ENCODE peak calls at places on chromosomes 1 and 21, in four cellular contexts. One of them, this sample, is unnamed.
A peak's percentile ranks its signal among the peaks of the same experiment; 100 is the strongest.

GRCh38 chr1:115105836-115106235 is 16.5 kb upstream of the TSPAN2 start:
- DNase-seq in PC-3: no peak
- DNase-seq in GM23338: no peak
- DNase-seq in HCT116: no peak
- DNase-seq in this sample: no peak

GRCh38 chr1:41574842-41575241 is 90.4 kb upstream of the EDN2 start:
- DNase-seq in PC-3: no peak
- DNase-seq in GM23338: no peak
- DNase-seq in HCT116: no peak
- DNase-seq in this sample: no peak

GRCh38 chr1:240987928-240988327 is 369.1 kb downstream of the RGS7 start:
- DNase-seq in PC-3: peak; percentile 87
- DNase-seq in GM23338: no peak
- DNase-seq in HCT116: no peak
- DNase-seq in this sample: no peak

GRCh38 chr1:50369830-50370229 is 53.4 kb downstream of the DMRTA2 start:
- DNase-seq in PC-3: no peak
- DNase-seq in GM23338: peak; percentile 63
- DNase-seq in HCT116: no peak
- DNase-seq in this sample: no peak

GRCh38 chr1:36731226-36732037 is 248.7 kb upstream of the CSF3R start:
- DNase-seq in PC-3: no peak
- DNase-seq in GM23338: peak; percentile 32
- DNase-seq in HCT116: no peak
- DNase-seq in this sample: no peak

GRCh38 chr1:50108497-50109073 is at the start of gene ELAVL4:
- DNase-seq in PC-3: no peak
- DNase-seq in GM23338: peak; percentile 55
- DNase-seq in HCT116: no peak
- DNase-seq in this sample: no peak

GRCh38 chr1:35763211-35763610 is 6.6 kb downstream of the CLSPN start:
- DNase-seq in PC-3: no peak
- DNase-seq in GM23338: no peak
- DNase-seq in HCT116: no peak
- DNase-seq in this sample: no peak

GRCh38 chr1:157088607-157089006 is 11.0 kb downstream of the ETV3L start:
- DNase-seq in PC-3: peak; percentile 25
- DNase-seq in GM23338: no peak
- DNase-seq in HCT116: no peak
- DNase-seq in this sample: no peak

GRCh38 chr1:27528701-27529637 is 39.0 kb upstream of the WASF2 start:
- DNase-seq in PC-3: no peak
- DNase-seq in GM23338: peak; percentile 52
- DNase-seq in HCT116: no peak
- DNase-seq in this sample: peak; percentile 85

GRCh38 chr1:98371767-98372166 is 289.8 kb upstream of the SNX7 start:
- DNase-seq in PC-3: no peak
- DNase-seq in GM23338: no peak
- DNase-seq in HCT116: no peak
- DNase-seq in this sample: no peak

GRCh38 chr1:14421977-14422609 is 176.4 kb upstream of the KAZN start:
- DNase-seq in PC-3: no peak
- DNase-seq in GM23338: no peak
- DNase-seq in HCT116: no peak
- DNase-seq in this sample: no peak

GRCh38 chr1:219460561-219461511 is 152.1 kb downstream of the ZC3H11B start:
- DNase-seq in PC-3: no peak
- DNase-seq in GM23338: no peak
- DNase-seq in HCT116: no peak
- DNase-seq in this sample: peak; percentile 76

GRCh38 chr21:38910390-38911008 is 104.8 kb downstream of the ETS2 start:
- DNase-seq in PC-3: peak; percentile 82
- DNase-seq in GM23338: no peak
- DNase-seq in HCT116: peak; percentile 74
- DNase-seq in this sample: no peak

GRCh38 chr21:45318146-45318555 is 30.5 kb upstream of the POFUT2 start:
- DNase-seq in PC-3: no peak
- DNase-seq in GM23338: no peak
- DNase-seq in HCT116: no peak
- DNase-seq in this sample: no peak

GRCh38 chr1:38567401-38567800 is 292.2 kb downstream of the RRAGC start:
- DNase-seq in PC-3: no peak
- DNase-seq in GM23338: no peak
- DNase-seq in HCT116: no peak
- DNase-seq in this sample: no peak

GRCh38 chr1:87154351-87154750 is 174.3 kb upstream of the LMO4 start:
- DNase-seq in PC-3: no peak
- DNase-seq in GM23338: no peak
- DNase-seq in HCT116: no peak
- DNase-seq in this sample: no peak

GRCh38 chr1:75967719-75968118 is 35.5 kb upstream of the ASB17 start:
- DNase-seq in PC-3: peak; percentile 15
- DNase-seq in GM23338: no peak
- DNase-seq in HCT116: no peak
- DNase-seq in this sample: no peak

GRCh38 chr1:207336559-207337467 is 15.3 kb downstream of the CD55 start:
- DNase-seq in PC-3: peak; percentile 97
- DNase-seq in GM23338: no peak
- DNase-seq in HCT116: no peak
- DNase-seq in this sample: no peak

GRCh38 chr1:68620575-68620974 is 123.7 kb upstream of the DEPDC1 start:
- DNase-seq in PC-3: no peak
- DNase-seq in GM23338: no peak
- DNase-seq in HCT116: no peak
- DNase-seq in this sample: no peak

GRCh38 chr21:16797530-16797929 is 715.3 kb upstream of the CXADR start:
- DNase-seq in PC-3: no peak
- DNase-seq in GM23338: no peak
- DNase-seq in HCT116: no peak
- DNase-seq in this sample: no peak

GRCh38 chr1:211822677-211823426 is 7.7 kb downstream of the LPGAT1 start:
- DNase-seq in PC-3: no peak
- DNase-seq in GM23338: no peak
- DNase-seq in HCT116: no peak
- DNase-seq in this sample: no peak

GRCh38 chr1:226001852-226002666 is 2.9 kb upstream of the SDE2 start:
- DNase-seq in PC-3: peak; percentile 26
- DNase-seq in GM23338: no peak
- DNase-seq in HCT116: no peak
- DNase-seq in this sample: peak; percentile 81

DNA sequence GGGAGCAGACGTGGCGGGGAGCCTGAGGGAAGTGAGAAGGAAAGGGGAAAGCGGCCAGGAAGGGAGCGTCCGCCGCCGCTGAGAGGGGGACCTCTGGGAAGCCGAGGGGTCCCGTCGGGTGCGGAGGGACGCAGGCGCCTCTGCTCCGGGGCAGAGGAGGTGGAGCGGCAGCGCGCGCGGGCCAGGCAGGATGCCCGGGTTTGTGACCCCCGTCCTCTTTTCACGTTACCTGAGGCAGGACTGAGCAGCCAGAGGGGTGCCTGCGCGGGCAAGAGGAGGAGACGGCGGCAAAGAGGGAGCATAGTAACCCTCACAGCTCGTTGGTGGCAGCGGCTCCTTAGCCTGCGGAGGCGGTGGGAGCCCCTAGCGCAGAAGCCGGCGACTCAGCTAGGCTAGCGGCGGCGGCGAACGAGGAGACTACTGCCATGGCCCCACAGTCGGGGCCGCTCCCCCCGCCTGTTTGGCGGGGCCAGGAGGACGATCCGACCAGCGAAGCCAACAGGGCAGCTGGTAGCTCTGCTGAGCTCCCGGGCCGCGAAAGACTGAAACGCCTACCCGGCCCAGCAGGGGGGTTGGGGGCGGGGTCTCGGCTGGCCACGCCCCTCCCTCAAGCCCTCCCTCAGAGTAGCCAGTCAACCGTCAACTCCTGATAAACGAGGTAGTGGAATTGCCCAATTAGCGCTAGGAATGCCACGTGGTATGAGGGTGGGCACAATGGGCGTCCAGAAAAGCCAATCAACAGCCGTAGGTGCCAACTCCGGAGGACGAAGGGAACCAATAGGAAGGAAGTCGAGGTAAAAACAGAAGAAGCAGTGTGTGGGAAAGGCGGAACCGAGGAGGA is at the start of gene TESK2:
- DNase-seq in PC-3: peak; percentile 100
- DNase-seq in GM23338: peak; percentile 100
- DNase-seq in HCT116: peak; percentile 100
- DNase-seq in this sample: peak; percentile 98
- TF ChIP-seq EZH2 in PC-3: no peak
- TF ChIP-seq EZH2 in GM23338: no peak
- TF ChIP-seq EZH2 in HCT116: no peak
- TF ChIP-seq EZH2 in this sample: no peak

DNA sequence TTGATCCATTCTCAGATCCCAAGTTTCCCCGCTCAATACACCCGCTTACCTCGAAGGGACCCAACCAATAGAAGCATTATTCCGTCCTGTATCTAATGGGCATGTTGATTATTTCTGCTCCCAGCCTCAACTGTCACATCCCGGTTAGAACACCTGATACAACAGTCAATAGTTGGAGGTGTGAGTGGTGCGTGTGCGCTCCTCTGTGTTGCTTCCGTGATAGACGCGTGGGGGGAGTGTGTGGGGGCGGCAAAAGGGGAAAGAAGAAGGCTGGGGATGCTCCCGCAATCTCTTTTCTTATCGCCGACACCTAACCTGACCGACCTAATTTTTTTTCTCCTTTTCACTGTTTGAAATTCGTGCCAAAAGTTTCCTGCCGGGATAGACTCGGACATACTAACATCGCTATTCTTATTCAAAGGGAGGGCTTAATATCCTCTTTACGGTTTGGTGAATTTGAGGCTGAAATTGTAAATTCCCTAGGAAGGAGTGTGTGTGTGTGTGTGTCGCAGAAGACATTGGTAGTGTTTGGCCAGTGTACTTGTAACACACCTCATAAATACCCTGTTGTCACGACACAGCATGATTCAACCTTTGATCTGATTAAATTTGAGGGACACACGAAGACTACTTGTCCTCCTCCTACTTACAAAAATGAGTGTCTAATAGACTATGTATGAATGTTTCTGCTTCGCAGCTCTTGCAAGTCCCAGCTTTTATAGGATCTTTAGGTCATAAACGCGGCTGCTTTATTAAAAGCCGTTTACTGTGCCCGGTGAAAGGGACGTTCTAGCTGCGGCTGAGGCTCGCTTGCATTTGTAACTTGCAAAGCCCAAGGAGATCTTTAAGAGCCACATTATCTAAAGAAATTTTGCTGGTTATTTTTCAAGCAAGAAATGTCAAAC is 1.5 kb upstream of the PROX1 start:
- DNase-seq in PC-3: peak; percentile 22
- DNase-seq in GM23338: peak; percentile 37
- DNase-seq in HCT116: no peak
- DNase-seq in this sample: no peak
- TF ChIP-seq EZH2 in PC-3: peak; percentile 77
- TF ChIP-seq EZH2 in GM23338: peak; percentile 63
- TF ChIP-seq EZH2 in HCT116: no peak
- TF ChIP-seq EZH2 in this sample: peak; percentile 80

DNA sequence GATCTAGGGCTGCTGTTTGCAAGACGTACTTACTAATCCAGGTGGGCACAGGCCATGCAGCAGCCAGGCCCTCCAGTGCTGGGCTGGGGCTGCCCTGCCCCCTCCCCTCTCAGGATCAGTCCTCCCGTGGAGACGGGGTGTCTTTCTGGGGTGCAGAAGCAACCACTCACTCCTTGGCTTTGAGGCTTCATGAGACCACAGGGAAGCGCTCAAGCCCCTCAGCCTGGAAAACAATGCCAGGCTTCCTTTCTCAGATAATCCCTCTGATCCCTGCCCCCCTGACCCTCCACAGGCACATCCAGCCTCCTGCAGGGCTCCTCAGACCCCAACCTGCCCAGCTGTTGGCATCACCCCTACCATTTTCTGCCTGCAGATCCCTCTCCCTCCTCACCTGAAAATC is 13.9 kb upstream of the C2CD2 start:
- DNase-seq in PC-3: no peak
- DNase-seq in GM23338: no peak
- DNase-seq in HCT116: no peak
- DNase-seq in this sample: no peak
- TF ChIP-seq EZH2 in PC-3: no peak
- TF ChIP-seq EZH2 in GM23338: no peak
- TF ChIP-seq EZH2 in HCT116: no peak
- TF ChIP-seq EZH2 in this sample: no peak

GRCh38 chr1:202642619-202643291 is 67.5 kb downstream of the SYT2 start:
- DNase-seq in PC-3: no peak
- DNase-seq in GM23338: peak; percentile 56
- DNase-seq in HCT116: no peak
- DNase-seq in this sample: no peak
- TF ChIP-seq EZH2 in PC-3: peak; percentile 41
- TF ChIP-seq EZH2 in GM23338: no peak
- TF ChIP-seq EZH2 in HCT116: no peak
- TF ChIP-seq EZH2 in this sample: peak; percentile 98

GRCh38 chr1:47440052-47440848 is 2.4 kb downstream of the FOXD2 start:
- DNase-seq in PC-3: no peak
- DNase-seq in GM23338: peak; percentile 61
- DNase-seq in HCT116: no peak
- DNase-seq in this sample: no peak

GRCh38 chr1:47439151-47440051 is 1.6 kb downstream of the FOXD2 start:
- DNase-seq in PC-3: no peak
- DNase-seq in GM23338: peak; percentile 49
- DNase-seq in HCT116: no peak
- DNase-seq in this sample: no peak

GRCh38 chr1:47437518-47438320 is at the start of gene FOXD2:
- DNase-seq in PC-3: peak; percentile 86
- DNase-seq in GM23338: peak; percentile 82
- DNase-seq in HCT116: peak; percentile 79
- DNase-seq in this sample: peak; percentile 92

GRCh38 chr1:47436979-47437517 is 796 bp upstream of the FOXD2 start:
- DNase-seq in PC-3: peak; percentile 24
- DNase-seq in GM23338: peak; percentile 37
- DNase-seq in HCT116: no peak
- DNase-seq in this sample: peak; percentile 65

GRCh38 chr1:47438321-47439150 is 692 bp downstream of the FOXD2 start:
- DNase-seq in PC-3: no peak
- DNase-seq in GM23338: peak; percentile 41
- DNase-seq in HCT116: no peak
- DNase-seq in this sample: peak; percentile 33
- TF ChIP-seq EZH2 in PC-3: no peak
- TF ChIP-seq EZH2 in GM23338: peak; percentile 99
- TF ChIP-seq EZH2 in HCT116: no peak
- TF ChIP-seq EZH2 in this sample: peak; percentile 44

This sample was measured in GM23248.